ENCODE peak calls at places on chromosomes 7 and 10, in seven cellular contexts. One of them, this sample, is unnamed.

GRCh38 chr10:103557455-103557854 is 64.0 kb downstream of the NEURL1 start:
- DNase-seq in GM10248: no peak
- DNase-seq in right atrium auricular region: no peak
- DNase-seq in fibroblast of mammary gland: no peak
- DNase-seq in AG10803: no peak
- DNase-seq in choroid plexus epithelial cell: no peak
- DNase-seq in GM06990: no peak
- DNase-seq in this sample: no peak

GRCh38 chr10:71292624-71293445 is 26.2 kb upstream of the SLC29A3 start:
- DNase-seq in GM10248: no peak
- DNase-seq in right atrium auricular region: no peak
- DNase-seq in fibroblast of mammary gland: peak; percentile 19
- DNase-seq in AG10803: peak; percentile 21
- DNase-seq in choroid plexus epithelial cell: no peak
- DNase-seq in GM06990: no peak
- DNase-seq in this sample: no peak

GRCh38 chr10:15898046-15898445 is 37.7 kb upstream of the MINDY3 start:
- DNase-seq in GM10248: no peak
- DNase-seq in right atrium auricular region: no peak
- DNase-seq in fibroblast of mammary gland: peak; percentile 48
- DNase-seq in AG10803: peak; percentile 9
- DNase-seq in choroid plexus epithelial cell: peak; percentile 57
- DNase-seq in GM06990: no peak
- DNase-seq in this sample: peak; percentile 3

GRCh38 chr7:129146237-129146979 is 1.9 kb downstream of the TSPAN33 start:
- DNase-seq in GM10248: peak; percentile 69
- DNase-seq in right atrium auricular region: no peak
- DNase-seq in fibroblast of mammary gland: no peak
- DNase-seq in AG10803: no peak
- DNase-seq in choroid plexus epithelial cell: no peak
- DNase-seq in GM06990: peak; percentile 61
- DNase-seq in this sample: peak; percentile 88

GRCh38 chr10:24952146-24952700 is at the start of gene PRTFDC1:
- DNase-seq in GM10248: peak; percentile 49
- DNase-seq in right atrium auricular region: no peak
- DNase-seq in fibroblast of mammary gland: no peak
- DNase-seq in AG10803: no peak
- DNase-seq in choroid plexus epithelial cell: peak; percentile 33
- DNase-seq in GM06990: peak; percentile 59
- DNase-seq in this sample: peak; percentile 21

GRCh38 chr7:75531359-75531821 is 39.3 kb downstream of the SPDYE5 start:
- DNase-seq in GM10248: no peak
- DNase-seq in right atrium auricular region: no peak
- DNase-seq in fibroblast of mammary gland: no peak
- DNase-seq in AG10803: no peak
- DNase-seq in choroid plexus epithelial cell: peak; percentile 2
- DNase-seq in GM06990: no peak
- DNase-seq in this sample: no peak

GRCh38 chr7:159032310-159032709 is 112.4 kb downstream of the VIPR2 start:
- DNase-seq in GM10248: no peak
- DNase-seq in right atrium auricular region: peak; percentile 60
- DNase-seq in fibroblast of mammary gland: no peak
- DNase-seq in AG10803: no peak
- DNase-seq in choroid plexus epithelial cell: no peak
- DNase-seq in GM06990: no peak
- DNase-seq in this sample: no peak

GRCh38 chr7:2670720-2671391 is 17.1 kb upstream of the AMZ1 start:
- DNase-seq in GM10248: peak; percentile 87
- DNase-seq in right atrium auricular region: peak; percentile 69
- DNase-seq in fibroblast of mammary gland: peak; percentile 44
- DNase-seq in AG10803: peak; percentile 54
- DNase-seq in choroid plexus epithelial cell: peak; percentile 63
- DNase-seq in GM06990: peak; percentile 74
- DNase-seq in this sample: peak; percentile 80

GRCh38 chr10:62813981-62814380 is 2.2 kb downstream of the EGR2 start:
- DNase-seq in GM10248: no peak
- DNase-seq in right atrium auricular region: no peak
- DNase-seq in fibroblast of mammary gland: no peak
- DNase-seq in AG10803: no peak
- DNase-seq in choroid plexus epithelial cell: no peak
- DNase-seq in GM06990: no peak
- DNase-seq in this sample: no peak

GRCh38 chr7:108157606-108158330 is 27.6 kb upstream of the LAMB4 start:
- DNase-seq in GM10248: no peak
- DNase-seq in right atrium auricular region: no peak
- DNase-seq in fibroblast of mammary gland: no peak
- DNase-seq in AG10803: no peak
- DNase-seq in choroid plexus epithelial cell: no peak
- DNase-seq in GM06990: no peak
- DNase-seq in this sample: no peak

GRCh38 chr10:114009281-114009996 is 34.2 kb upstream of the ADRB1 start:
- DNase-seq in GM10248: no peak
- DNase-seq in right atrium auricular region: no peak
- DNase-seq in fibroblast of mammary gland: no peak
- DNase-seq in AG10803: no peak
- DNase-seq in choroid plexus epithelial cell: no peak
- DNase-seq in GM06990: no peak
- DNase-seq in this sample: no peak

GRCh38 chr10:124204726-124205125 is 111.3 kb upstream of the CHST15 start:
- DNase-seq in GM10248: no peak
- DNase-seq in right atrium auricular region: peak; percentile 40
- DNase-seq in fibroblast of mammary gland: no peak
- DNase-seq in AG10803: no peak
- DNase-seq in choroid plexus epithelial cell: no peak
- DNase-seq in GM06990: no peak
- DNase-seq in this sample: no peak

GRCh38 chr10:120473593-120473992 is 16.6 kb downstream of the PLPP4 start:
- DNase-seq in GM10248: no peak
- DNase-seq in right atrium auricular region: no peak
- DNase-seq in fibroblast of mammary gland: no peak
- DNase-seq in AG10803: no peak
- DNase-seq in choroid plexus epithelial cell: no peak
- DNase-seq in GM06990: no peak
- DNase-seq in this sample: peak; percentile 20

GRCh38 chr10:89792187-89792586 is 90.8 kb downstream of the KIF20B start:
- DNase-seq in GM10248: no peak
- DNase-seq in right atrium auricular region: no peak
- DNase-seq in fibroblast of mammary gland: peak; percentile 21
- DNase-seq in AG10803: no peak
- DNase-seq in choroid plexus epithelial cell: peak; percentile 13
- DNase-seq in GM06990: no peak
- DNase-seq in this sample: no peak

GRCh38 chr7:14806886-14807285 is 95.7 kb downstream of the DGKB start:
- DNase-seq in GM10248: no peak
- DNase-seq in right atrium auricular region: no peak
- DNase-seq in fibroblast of mammary gland: no peak
- DNase-seq in AG10803: peak; percentile 71
- DNase-seq in choroid plexus epithelial cell: peak; percentile 41
- DNase-seq in GM06990: no peak
- DNase-seq in this sample: no peak

GRCh38 chr10:91824076-91824475 is 25.9 kb downstream of the TNKS2 start:
- DNase-seq in GM10248: no peak
- DNase-seq in right atrium auricular region: no peak
- DNase-seq in fibroblast of mammary gland: no peak
- DNase-seq in AG10803: no peak
- DNase-seq in choroid plexus epithelial cell: no peak
- DNase-seq in GM06990: no peak
- DNase-seq in this sample: no peak

GRCh38 chr7:2710901-2711551 is 23.0 kb downstream of the AMZ1 start:
- DNase-seq in GM10248: peak; percentile 52
- DNase-seq in right atrium auricular region: no peak
- DNase-seq in fibroblast of mammary gland: peak; percentile 17
- DNase-seq in AG10803: peak; percentile 33
- DNase-seq in choroid plexus epithelial cell: peak; percentile 32
- DNase-seq in GM06990: peak; percentile 63
- DNase-seq in this sample: peak; percentile 82

GRCh38 chr10:103969436-103969835 is 2.5 kb downstream of the SLK start:
- DNase-seq in GM10248: no peak
- DNase-seq in right atrium auricular region: no peak
- DNase-seq in fibroblast of mammary gland: no peak
- DNase-seq in AG10803: no peak
- DNase-seq in choroid plexus epithelial cell: no peak
- DNase-seq in GM06990: no peak
- DNase-seq in this sample: no peak

GRCh38 chr10:73780966-73781365 is 882 bp upstream of the CHCHD1 start:
- DNase-seq in GM10248: no peak
- DNase-seq in right atrium auricular region: no peak
- DNase-seq in fibroblast of mammary gland: peak; percentile 16
- DNase-seq in AG10803: peak; percentile 37
- DNase-seq in choroid plexus epithelial cell: no peak
- DNase-seq in GM06990: no peak
- DNase-seq in this sample: no peak

GRCh38 chr7:157769870-157770213 is 433.0 kb downstream of the DNAJB6 start:
- DNase-seq in GM10248: no peak
- DNase-seq in right atrium auricular region: no peak
- DNase-seq in fibroblast of mammary gland: no peak
- DNase-seq in AG10803: no peak
- DNase-seq in choroid plexus epithelial cell: no peak
- DNase-seq in GM06990: no peak
- DNase-seq in this sample: no peak

GRCh38 chr10:32318476-32318896 is 28.5 kb downstream of the EPC1 start:
- DNase-seq in GM10248: peak; percentile 31
- DNase-seq in right atrium auricular region: no peak
- DNase-seq in fibroblast of mammary gland: peak; percentile 80
- DNase-seq in AG10803: peak; percentile 65
- DNase-seq in choroid plexus epithelial cell: no peak
- DNase-seq in GM06990: peak; percentile 64
- DNase-seq in this sample: peak; percentile 81

GRCh38 chr10:35598379-35598778 is 6.8 kb upstream of the GJD4 start:
- DNase-seq in GM10248: no peak
- DNase-seq in right atrium auricular region: no peak
- DNase-seq in fibroblast of mammary gland: no peak
- DNase-seq in AG10803: no peak
- DNase-seq in choroid plexus epithelial cell: peak; percentile 42
- DNase-seq in GM06990: no peak
- DNase-seq in this sample: no peak
- TF ChIP-seq CTCF in GM10248: no peak
- TF ChIP-seq CTCF in right atrium auricular region: no peak
- TF ChIP-seq CTCF in fibroblast of mammary gland: peak; percentile 45
- TF ChIP-seq CTCF in AG10803: peak; percentile 48
- TF ChIP-seq CTCF in choroid plexus epithelial cell: peak; percentile 79
- TF ChIP-seq CTCF in GM06990: peak; percentile 26
- TF ChIP-seq CTCF in this sample: peak; percentile 1

GRCh38 chr7:19464751-19465150 is 244.1 kb downstream of the POLR1F start:
- DNase-seq in GM10248: no peak
- DNase-seq in right atrium auricular region: no peak
- DNase-seq in fibroblast of mammary gland: no peak
- DNase-seq in AG10803: no peak
- DNase-seq in choroid plexus epithelial cell: no peak
- DNase-seq in GM06990: no peak
- DNase-seq in this sample: no peak
- TF ChIP-seq CTCF in GM10248: no peak
- TF ChIP-seq CTCF in right atrium auricular region: no peak
- TF ChIP-seq CTCF in fibroblast of mammary gland: no peak
- TF ChIP-seq CTCF in AG10803: no peak
- TF ChIP-seq CTCF in choroid plexus epithelial cell: no peak
- TF ChIP-seq CTCF in GM06990: no peak
- TF ChIP-seq CTCF in this sample: no peak

GRCh38 chr7:117689421-117689820 is 183.8 kb downstream of the CTTNBP2 start:
- DNase-seq in GM10248: no peak
- DNase-seq in right atrium auricular region: no peak
- DNase-seq in fibroblast of mammary gland: no peak
- DNase-seq in AG10803: no peak
- DNase-seq in choroid plexus epithelial cell: no peak
- DNase-seq in GM06990: no peak
- DNase-seq in this sample: no peak
- TF ChIP-seq CTCF in GM10248: no peak
- TF ChIP-seq CTCF in right atrium auricular region: no peak
- TF ChIP-seq CTCF in fibroblast of mammary gland: no peak
- TF ChIP-seq CTCF in AG10803: no peak
- TF ChIP-seq CTCF in choroid plexus epithelial cell: no peak
- TF ChIP-seq CTCF in GM06990: no peak
- TF ChIP-seq CTCF in this sample: no peak

DNA sequence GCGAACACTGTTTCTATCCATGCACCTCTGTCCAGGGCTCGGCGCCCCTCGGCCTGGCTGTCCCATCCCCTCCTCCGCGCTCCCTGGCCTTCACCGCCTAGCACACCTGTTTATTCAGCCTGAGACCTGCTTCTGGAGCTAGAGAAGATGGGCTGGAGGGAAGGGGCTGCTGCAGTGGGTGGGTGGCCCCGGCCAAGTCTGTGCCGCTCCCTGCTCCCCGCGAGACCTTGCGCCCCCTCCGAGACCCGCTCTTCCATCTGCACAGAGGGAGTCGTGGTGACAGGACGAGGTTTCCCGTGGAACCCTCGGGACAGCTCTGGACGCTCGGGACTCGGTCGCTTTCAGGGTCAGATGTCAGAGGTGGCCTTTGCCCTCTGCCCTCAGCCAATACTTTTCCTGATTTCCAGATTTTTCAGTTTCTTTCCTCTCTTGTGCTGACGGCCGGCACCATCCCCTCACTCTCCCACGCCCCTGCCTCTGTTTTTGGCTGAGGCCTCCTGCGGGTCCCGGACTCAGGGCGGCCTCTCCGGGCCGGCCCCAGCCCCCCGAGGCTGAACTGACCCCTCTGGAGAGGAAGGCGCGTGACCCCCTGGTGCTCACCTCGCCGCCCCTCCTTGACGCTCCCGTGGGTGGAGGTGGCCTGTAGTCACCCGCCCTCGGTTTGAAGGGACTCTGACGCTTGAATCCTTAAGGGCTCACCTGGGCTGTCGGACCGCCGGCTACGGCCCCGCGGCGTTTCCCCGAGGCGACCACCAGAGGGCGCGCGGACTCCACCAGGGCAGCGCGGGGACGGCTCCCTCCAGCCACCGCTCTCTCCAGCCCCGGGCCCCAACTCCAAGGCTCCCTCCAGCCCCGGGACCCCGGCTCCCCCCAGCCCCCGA is 15.6 kb downstream of the SHH start:
- DNase-seq in GM10248: peak; percentile 86
- DNase-seq in right atrium auricular region: no peak
- DNase-seq in fibroblast of mammary gland: no peak
- DNase-seq in AG10803: no peak
- DNase-seq in choroid plexus epithelial cell: peak; percentile 51
- DNase-seq in GM06990: peak; percentile 58
- DNase-seq in this sample: peak; percentile 62
- TF ChIP-seq CTCF in GM10248: peak; percentile 94
- TF ChIP-seq CTCF in right atrium auricular region: peak; percentile 86
- TF ChIP-seq CTCF in fibroblast of mammary gland: peak; percentile 51
- TF ChIP-seq CTCF in AG10803: peak; percentile 60
- TF ChIP-seq CTCF in choroid plexus epithelial cell: peak; percentile 75
- TF ChIP-seq CTCF in GM06990: peak; percentile 86
- TF ChIP-seq CTCF in this sample: peak; percentile 87